ENCODE peak calls at places on chromosome 21, in six cellular contexts. V, P, T, B, J and L are unnamed samples.

GRCh38 chr21:40049031-40049958 is 182.1 kb downstream of the PCP4 start:
- DNase-seq in V (no peak), P (no peak), T (peak), B (peak), J (peak), L (no peak)

GRCh38 chr21:41249476-41249875 is 67.1 kb upstream of the FAM3B start:
- DNase-seq in V (no peak), P (no peak), T (no peak), B (no peak), J (no peak), L (no peak)

GRCh38 chr21:45032332-45032731 is 42.0 kb upstream of the ADARB1 start:
- DNase-seq in V (no peak), P (no peak), T (no peak), B (no peak), J (no peak), L (no peak)

GRCh38 chr21:44402323-44403105 is 49.1 kb downstream of the TRPM2 start:
- DNase-seq in V (no peak), P (no peak), T (no peak), B (no peak), J (no peak), L (no peak)

GRCh38 chr21:45284456-45284741 is 3.3 kb downstream of the POFUT2 start:
- DNase-seq in V (no peak), P (no peak), T (no peak), B (no peak), J (no peak), L (no peak)

GRCh38 chr21:25637846-25638245 is 1.2 kb upstream of the JAM2 start:
- DNase-seq in V (no peak), P (no peak), T (no peak), B (no peak), J (no peak), L (no peak)

GRCh38 chr21:25934771-25935224 is 200.0 kb downstream of the GABPA start:
- DNase-seq in V (peak), P (no peak), T (peak), B (peak), J (peak), L (peak)

GRCh38 chr21:38869946-38870345 is 64.2 kb downstream of the ETS2 start:
- DNase-seq in V (no peak), P (no peak), T (no peak), B (no peak), J (no peak), L (peak)

GRCh38 chr21:14875704-14876364 is 189.0 kb downstream of the NRIP1 start:
- DNase-seq in V (no peak), P (no peak), T (no peak), B (no peak), J (peak), L (no peak)

GRCh38 chr21:42140196-42140934 is 69.2 kb downstream of the UMODL1 start:
- DNase-seq in V (no peak), P (no peak), T (no peak), B (peak), J (no peak), L (no peak)

GRCh38 chr21:41313765-41314164 is 2.8 kb upstream of the FAM3B start:
- DNase-seq in V (no peak), P (no peak), T (no peak), B (no peak), J (no peak), L (no peak)

GRCh38 chr21:23887709-23888303 is 1719.5 kb downstream of the MRPL39 start:
- DNase-seq in V (no peak), P (peak), T (no peak), B (peak), J (no peak), L (no peak)

GRCh38 chr21:41643246-41643966 is 123.4 kb downstream of the RIPK4 start:
- DNase-seq in V (no peak), P (no peak), T (no peak), B (no peak), J (no peak), L (no peak)

GRCh38 chr21:29095203-29095602 is 21.8 kb upstream of the CCT8 start:
- DNase-seq in V (no peak), P (no peak), T (no peak), B (no peak), J (no peak), L (no peak)

GRCh38 chr21:35637431-35637830 is 422.9 kb downstream of the SETD4 start:
- DNase-seq in V (no peak), P (no peak), T (peak), B (peak), J (no peak), L (no peak)

GRCh38 chr21:44370027-44370735 is 16.8 kb downstream of the TRPM2 start:
- DNase-seq in V (peak), P (no peak), T (peak), B (peak), J (peak), L (no peak)

GRCh38 chr21:24290151-24290833 is 1317.0 kb downstream of the MRPL39 start:
- DNase-seq in V (no peak), P (peak), T (no peak), B (peak), J (no peak), L (no peak)

GRCh38 chr21:28688381-28688780 is 304.3 kb downstream of the LTN1 start:
- DNase-seq in V (no peak), P (no peak), T (no peak), B (no peak), J (no peak), L (no peak)

GRCh38 chr21:41228958-41229357 is 61.0 kb downstream of the BACE2 start:
- DNase-seq in V (no peak), P (no peak), T (no peak), B (no peak), J (no peak), L (no peak)

GRCh38 chr21:23119491-23119890 is 2121.3 kb downstream of the NCAM2 start:
- DNase-seq in V (no peak), P (no peak), T (no peak), B (no peak), J (no peak), L (no peak)